ENCODE peak calls at places on chromosomes 12 and 14, in ten cellular contexts. O, T, D, I, Z, P, B, K, E and Q are unnamed samples.

GRCh38 chr14:101072945-101073597 is 169.5 kb upstream of the RTL1 start:
- DNase-seq in O (peak; percentile 61), T (peak; percentile 96), D (peak; percentile 58), I (peak; percentile 72), Z (peak; percentile 83), P (peak; percentile 97), B (no peak), K (peak; percentile 54), E (no peak), Q (peak; percentile 72)

GRCh38 chr14:29348504-29348903 is 579.1 kb downstream of the PRKD1 start:
- DNase-seq in O (no peak), T (no peak), D (no peak), I (no peak), Z (no peak), P (no peak), B (no peak), K (no peak), E (no peak), Q (no peak)

GRCh38 chr12:108955225-108955835 is 65.5 kb downstream of the SVOP start:
- DNase-seq in O (no peak), T (peak; percentile 32), D (peak; percentile 37), I (no peak), Z (no peak), P (peak; percentile 48), B (peak; percentile 47), K (peak; percentile 24), E (peak; percentile 85), Q (no peak)

GRCh38 chr12:124379938-124380754 is 85.3 kb downstream of the RFLNA start:
- DNase-seq in O (peak; percentile 86), T (peak; percentile 81), D (peak; percentile 64), I (peak; percentile 94), Z (peak; percentile 71), P (peak; percentile 85), B (peak; percentile 66), K (no peak), E (no peak), Q (peak; percentile 98)

GRCh38 chr14:91249841-91250616 is 5.5 kb upstream of the GPR68 start:
- DNase-seq in O (peak; percentile 49), T (no peak), D (peak; percentile 35), I (no peak), Z (no peak), P (peak; percentile 36), B (no peak), K (no peak), E (no peak), Q (no peak)

GRCh38 chr12:51393676-51394545 is 2.7 kb upstream of the GALNT6 start:
- DNase-seq in O (no peak), T (no peak), D (no peak), I (no peak), Z (no peak), P (no peak), B (no peak), K (no peak), E (no peak), Q (no peak)

GRCh38 chr12:26846419-26846818 is 13.4 kb upstream of the ITPR2 start:
- DNase-seq in O (no peak), T (no peak), D (no peak), I (no peak), Z (no peak), P (no peak), B (no peak), K (no peak), E (no peak), Q (no peak)

GRCh38 chr14:63707216-63707615 is 20.6 kb downstream of the SGPP1 start:
- DNase-seq in O (no peak), T (no peak), D (no peak), I (no peak), Z (no peak), P (no peak), B (no peak), K (no peak), E (no peak), Q (no peak)

GRCh38 chr14:43183916-43184315 is 1323.2 kb downstream of the FSCB start:
- DNase-seq in O (no peak), T (no peak), D (no peak), I (no peak), Z (no peak), P (no peak), B (no peak), K (no peak), E (no peak), Q (no peak)

DNA sequence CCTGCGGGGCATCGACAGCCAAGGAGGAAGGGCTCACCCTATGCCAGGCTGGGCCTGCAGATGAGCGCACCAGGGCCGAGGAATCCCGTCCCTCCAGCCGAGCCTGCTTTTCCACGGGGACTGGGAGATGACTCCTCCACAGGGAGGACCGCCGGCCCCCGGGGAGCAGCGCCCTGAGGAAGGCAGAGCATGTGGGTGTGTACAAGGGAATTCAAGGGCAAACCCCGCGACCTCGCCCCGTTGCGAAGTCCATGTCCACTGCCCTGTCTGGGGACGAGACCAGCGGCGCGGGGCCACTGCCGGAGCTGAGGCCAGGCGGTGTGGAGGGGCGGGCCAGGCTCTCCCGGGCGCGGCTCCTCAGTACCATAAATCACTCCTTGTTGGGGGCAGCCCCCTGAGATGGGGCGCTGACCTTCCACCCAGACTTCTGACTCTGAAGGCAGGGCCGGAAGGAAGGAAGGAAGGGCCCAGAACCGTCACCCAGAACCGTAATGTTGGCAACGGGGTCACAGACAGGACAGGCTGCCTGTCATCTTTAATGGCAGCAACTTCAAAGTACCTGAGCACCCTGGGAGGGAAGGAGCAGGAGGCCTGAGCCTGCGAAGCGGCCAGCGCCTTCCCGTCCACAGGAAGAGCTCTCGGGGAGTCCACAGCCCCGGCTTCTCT is 52.6 kb downstream of the RNF34 start:
- DNase-seq in O (peak; percentile 86), T (no peak), D (no peak), I (no peak), Z (peak; percentile 71), P (no peak), B (no peak), K (no peak), E (no peak), Q (no peak)
- H3K27ac ChIP-seq in O (peak overlapping the region; percentile 79), T (peak overlapping the region; percentile 73), D (no peak overlapping the region), I (peak overlapping the region; percentile 65), Z (peak overlapping the region; percentile 89), P (no peak overlapping the region), B (peak overlapping the region; percentile 44), K (peak overlapping the region; percentile 43), E (no peak overlapping the region), Q (peak overlapping the region; percentile 55)

GRCh38 chr12:96811083-96811482 is 96.0 kb upstream of the NEDD1 start:
- DNase-seq in O (no peak), T (no peak), D (no peak), I (no peak), Z (no peak), P (peak; percentile 92), B (no peak), K (no peak), E (no peak), Q (no peak)

GRCh38 chr12:96810057-96810456 is 97.0 kb upstream of the NEDD1 start:
- DNase-seq in O (no peak), T (no peak), D (no peak), I (no peak), Z (no peak), P (peak; percentile 30), B (no peak), K (no peak), E (no peak), Q (no peak)

GRCh38 chr12:96812153-96812552 is 94.9 kb upstream of the NEDD1 start:
- DNase-seq in O (no peak), T (no peak), D (no peak), I (no peak), Z (no peak), P (no peak), B (no peak), K (no peak), E (no peak), Q (no peak)

GRCh38 chr12:96809522-96809921 is 97.5 kb upstream of the NEDD1 start:
- DNase-seq in O (no peak), T (no peak), D (no peak), I (no peak), Z (no peak), P (no peak), B (no peak), K (no peak), E (no peak), Q (no peak)

DNA sequence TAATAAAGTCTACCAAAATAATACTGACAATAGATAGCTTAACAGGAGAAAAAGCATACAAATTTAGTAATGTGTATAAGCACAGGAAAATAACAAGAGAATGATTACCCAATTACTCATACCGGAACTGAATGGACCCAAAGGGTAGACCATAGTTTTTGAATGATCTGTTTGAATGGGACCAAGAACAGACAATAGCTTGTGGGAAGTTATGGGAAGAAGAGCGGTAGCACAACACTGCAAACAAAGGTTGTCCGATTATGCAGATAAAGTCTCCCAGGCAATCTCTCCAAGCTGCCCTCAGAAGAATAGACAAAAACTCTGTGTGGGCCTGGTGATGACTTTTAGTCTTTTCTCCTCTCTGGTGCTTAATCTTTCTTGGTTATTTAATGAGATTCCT is 96.6 kb upstream of the NEDD1 start:
- DNase-seq in O (no peak), T (no peak), D (no peak), I (no peak), Z (no peak), P (peak; percentile 20), B (no peak), K (no peak), E (no peak), Q (no peak)
- H3K27ac ChIP-seq in O (no peak overlapping the region), T (no peak overlapping the region), D (no peak overlapping the region), I (no peak overlapping the region), Z (no peak overlapping the region), P (peak overlapping the region; percentile 74), B (no peak overlapping the region), K (no peak overlapping the region), E (no peak overlapping the region), Q (no peak overlapping the region)

GRCh38 chr12:43255642-43256041 is 296.4 kb downstream of the ADAMTS20 start:
- DNase-seq in O (no peak), T (no peak), D (no peak), I (no peak), Z (no peak), P (no peak), B (no peak), K (no peak), E (no peak), Q (no peak)
- H3K27ac ChIP-seq in O (no peak overlapping the region), T (no peak overlapping the region), D (no peak overlapping the region), I (no peak overlapping the region), Z (no peak overlapping the region), P (no peak overlapping the region), B (no peak overlapping the region), K (no peak overlapping the region), E (no peak overlapping the region), Q (no peak overlapping the region)

DNA sequence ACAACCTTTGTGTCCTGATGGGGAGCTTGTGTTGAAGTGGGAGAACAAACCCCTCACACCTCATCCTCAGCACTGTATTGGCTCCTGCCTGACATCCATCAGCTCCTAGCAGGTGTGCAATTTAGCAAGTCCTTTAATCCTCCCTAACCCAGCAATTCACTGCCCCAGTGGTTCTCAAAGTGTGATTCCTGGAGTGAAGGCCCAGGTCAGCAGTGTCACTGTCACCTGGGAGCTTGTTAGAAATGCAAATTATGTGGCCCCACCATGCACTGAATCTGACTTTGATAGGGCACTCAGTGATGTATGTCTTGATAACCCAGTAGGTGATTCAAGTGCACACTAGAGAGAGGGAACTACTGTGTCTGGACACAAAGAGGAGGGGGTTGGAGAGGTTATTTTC is 133.6 kb downstream of the FGD4 start:
- DNase-seq in O (no peak), T (no peak), D (no peak), I (no peak), Z (no peak), P (no peak), B (no peak), K (no peak), E (no peak), Q (no peak)
- H3K27ac ChIP-seq in O (peak overlapping the region; percentile 58), T (no peak overlapping the region), D (peak overlapping the region; percentile 19), I (peak overlapping the region; percentile 72), Z (peak overlapping the region; percentile 74), P (peak overlapping the region; percentile 40), B (peak overlapping the region; percentile 84), K (peak overlapping the region; percentile 87), E (no peak overlapping the region), Q (peak overlapping the region; percentile 67)